ENCODE peak calls at places on chromosomes 13 and 19, in seven cellular contexts. G is keratinocyte, N is tibial artery, W is HuH-7.5, B is progenitor cell of endocrine pancreas, J is HTR-8/SVneo, E is lower leg skin. Q is an unnamed sample.

GRCh38 chr13:112887557-112887991 is 81.4 kb upstream of the MCF2L start:
- DNase-seq in G (no peak), N (no peak), W (no peak), B (no peak), J (no peak), E (no peak), Q (no peak)

GRCh38 chr19:49437231-49437630 is 4.1 kb downstream of the SLC17A7 start:
- DNase-seq in G (no peak), N (no peak), W (no peak), B (no peak), J (no peak), E (no peak), Q (no peak)

GRCh38 chr19:6069268-6069771 is 41.0 kb downstream of the RFX2 start:
- DNase-seq in G (no peak), N (no peak), W (no peak), B (no peak), J (no peak), E (no peak), Q (no peak)

GRCh38 chr19:46324277-46324676 is 22.6 kb upstream of the PPP5C start:
- DNase-seq in G (no peak), N (no peak), W (no peak), B (no peak), J (no peak), E (no peak), Q (no peak)

GRCh38 chr19:51803965-51804364 is 9.0 kb downstream of the FPR3 start:
- DNase-seq in G (no peak), N (no peak), W (no peak), B (no peak), J (no peak), E (no peak), Q (no peak)

GRCh38 chr19:35306473-35307246 is 14.7 kb downstream of the MAG start:
- DNase-seq in G (no peak), N (no peak), W (peak), B (no peak), J (peak), E (no peak), Q (no peak)

GRCh38 chr19:5541456-5541855 is 26.3 kb downstream of the TINCR start:
- DNase-seq in G (no peak), N (no peak), W (no peak), B (no peak), J (no peak), E (no peak), Q (no peak)

GRCh38 chr13:75764251-75764650 is 128.1 kb downstream of the LMO7 start:
- DNase-seq in G (no peak), N (no peak), W (no peak), B (no peak), J (no peak), E (no peak), Q (no peak)

GRCh38 chr13:23505007-23505406 is 65.2 kb upstream of the TNFRSF19 start:
- DNase-seq in G (no peak), N (no peak), W (no peak), B (no peak), J (no peak), E (no peak), Q (no peak)

GRCh38 chr13:95955255-95955654 is 97.9 kb downstream of the UGGT2 start:
- DNase-seq in G (no peak), N (no peak), W (no peak), B (no peak), J (no peak), E (no peak), Q (no peak)

GRCh38 chr13:103275708-103276107 is 209.5 kb upstream of the SLC10A2 start:
- DNase-seq in G (no peak), N (no peak), W (no peak), B (no peak), J (no peak), E (no peak), Q (no peak)

GRCh38 chr19:48558018-48558684 is 6.2 kb downstream of the SULT2B1 start:
- DNase-seq in G (peak), N (peak), W (peak), B (no peak), J (no peak), E (peak), Q (no peak)

GRCh38 chr13:25881946-25882574 is 169.8 kb downstream of the SHISA2 start:
- DNase-seq in G (no peak), N (no peak), W (no peak), B (peak), J (no peak), E (no peak), Q (peak)

GRCh38 chr13:40375522-40376171 is 290.8 kb downstream of the FOXO1 start:
- DNase-seq in G (no peak), N (peak), W (no peak), B (no peak), J (no peak), E (no peak), Q (no peak)

GRCh38 chr13:38415233-38415632 is 65.6 kb downstream of the UFM1 start:
- DNase-seq in G (no peak), N (no peak), W (no peak), B (no peak), J (no peak), E (no peak), Q (no peak)

GRCh38 chr13:75137911-75138571 is 343.9 kb downstream of the TBC1D4 start:
- DNase-seq in G (no peak), N (no peak), W (no peak), B (no peak), J (no peak), E (no peak), Q (no peak)

GRCh38 chr13:27450921-27451461 is 627 bp upstream of the MTIF3 start:
- DNase-seq in G (peak), N (no peak), W (no peak), B (peak), J (peak), E (no peak), Q (no peak)

GRCh38 chr19:40599331-40600085 is 1.7 kb upstream of the LTBP4 start:
- DNase-seq in G (no peak), N (peak), W (peak), B (no peak), J (no peak), E (no peak), Q (no peak)

GRCh38 chr13:29594310-29594709 is 1.2 kb downstream of the SLC7A1 start:
- DNase-seq in G (no peak), N (peak), W (peak), B (no peak), J (peak), E (peak), Q (no peak)

GRCh38 chr19:16778796-16779411 is 50.3 kb upstream of the SIN3B start:
- DNase-seq in G (no peak), N (peak), W (peak), B (no peak), J (peak), E (peak), Q (peak)

GRCh38 chr13:67235265-67235664 is 5.1 kb upstream of the PCDH9 start:
- DNase-seq in G (no peak), N (no peak), W (no peak), B (no peak), J (no peak), E (no peak), Q (no peak)

GRCh38 chr19:20482721-20483120 is 82.9 kb downstream of the ZNF737 start:
- DNase-seq in G (no peak), N (no peak), W (no peak), B (no peak), J (no peak), E (no peak), Q (peak)

GRCh38 chr19:16625183-16625958 is 2.6 kb downstream of the MED26 start:
- DNase-seq in G (no peak), N (no peak), W (no peak), B (no peak), J (no peak), E (no peak), Q (no peak)

GRCh38 chr13:27524981-27525975 is 74.9 kb upstream of the MTIF3 start:
- DNase-seq in G (no peak), N (no peak), W (no peak), B (no peak), J (no peak), E (no peak), Q (no peak)

GRCh38 chr13:106318941-106319411 is 216.5 kb downstream of the EFNB2 start:
- DNase-seq in G (peak), N (no peak), W (no peak), B (no peak), J (peak), E (no peak), Q (no peak)

GRCh38 chr13:35923347-35923746 is 207.8 kb downstream of the DCLK1 start:
- DNase-seq in G (no peak), N (no peak), W (no peak), B (no peak), J (peak), E (no peak), Q (no peak)

GRCh38 chr19:3365447-3366103 is 808 bp upstream of the NFIC start:
- DNase-seq in G (no peak), N (peak), W (peak), B (no peak), J (peak), E (peak), Q (no peak)

GRCh38 chr19:4396949-4397783 is 3.2 kb downstream of the SH3GL1 start:
- DNase-seq in G (no peak), N (no peak), W (no peak), B (no peak), J (no peak), E (no peak), Q (no peak)

GRCh38 chr19:54391589-54392061 is 23.6 kb upstream of the TTYH1 start:
- DNase-seq in G (no peak), N (no peak), W (no peak), B (no peak), J (no peak), E (no peak), Q (peak)

GRCh38 chr19:35555301-35556005 is 8.0 kb downstream of the ATP4A start:
- DNase-seq in G (no peak), N (no peak), W (peak), B (no peak), J (peak), E (no peak), Q (peak)

GRCh38 chr19:13579388-13580060 is 73.2 kb upstream of the CACNA1A start:
- DNase-seq in G (no peak), N (no peak), W (no peak), B (no peak), J (no peak), E (no peak), Q (no peak)

GRCh38 chr13:76014618-76015315 is 378.6 kb downstream of the LMO7 start:
- DNase-seq in G (no peak), N (no peak), W (no peak), B (no peak), J (no peak), E (no peak), Q (no peak)

GRCh38 chr19:10797541-10798256 is 38.3 kb downstream of the TMED1 start:
- DNase-seq in G (no peak), N (no peak), W (no peak), B (no peak), J (no peak), E (no peak), Q (no peak)

GRCh38 chr19:38786572-38787265 is 2.3 kb upstream of the LGALS7B start:
- DNase-seq in G (peak), N (no peak), W (no peak), B (no peak), J (no peak), E (no peak), Q (no peak)

GRCh38 chr13:94431569-94431968 is 47.9 kb downstream of the DCT start:
- DNase-seq in G (no peak), N (no peak), W (no peak), B (no peak), J (no peak), E (no peak), Q (no peak)

GRCh38 chr13:33740134-33740538 is 77.8 kb upstream of the RFC3 start:
- DNase-seq in G (no peak), N (no peak), W (no peak), B (no peak), J (no peak), E (no peak), Q (no peak)

GRCh38 chr13:111129465-111130110 is 14.5 kb downstream of the ARHGEF7 start:
- DNase-seq in G (no peak), N (no peak), W (no peak), B (no peak), J (no peak), E (no peak), Q (no peak)

GRCh38 chr19:12668937-12669271 is 2.3 kb downstream of the WDR83 start:
- DNase-seq in G (peak), N (peak), W (peak), B (no peak), J (peak), E (peak), Q (no peak)

GRCh38 chr13:99941086-99941485 is 30.5 kb downstream of the ZIC5 start:
- DNase-seq in G (no peak), N (no peak), W (no peak), B (no peak), J (no peak), E (no peak), Q (no peak)

Q was measured in NT2/D1.